ENCODE peak calls at places on chromosomes 16 and 17, in five cellular contexts. One of them, this sample, is unnamed.

GRCh38 chr16:46857261-46857962 is 26.4 kb upstream of the C16orf87 start:
- DNase-seq in activated CD4-positive, alpha-beta T cell treated with anti-CD3 and anti-CD28 coated beads, Interleukin-2, amount 10 ng/mL, durations not matched to agents 7 days and 5 days: peak; percentile 13
- DNase-seq in stimulated activated naive B cell treated with anti-CD40 and anti-IgM and Interleukin-4, amounts not matched to agents 10 μg/mL and 1 μg/mL and 100 μg/mL, for 72 hours: no peak
- DNase-seq in T-helper 1 cell: no peak
- DNase-seq in Peyer's patch: no peak
- DNase-seq in this sample: no peak

GRCh38 chr17:50172130-50172529 is 6.3 kb downstream of the SGCA start:
- DNase-seq in activated CD4-positive, alpha-beta T cell treated with anti-CD3 and anti-CD28 coated beads, Interleukin-2, amount 10 ng/mL, durations not matched to agents 7 days and 5 days: no peak
- DNase-seq in stimulated activated naive B cell treated with anti-CD40 and anti-IgM and Interleukin-4, amounts not matched to agents 10 μg/mL and 1 μg/mL and 100 μg/mL, for 72 hours: no peak
- DNase-seq in Peyer's patch: no peak
- DNase-seq in T-helper 1 cell: no peak
- DNase-seq in this sample: no peak

GRCh38 chr17:72987166-72987565 is 105.3 kb downstream of the SLC39A11 start:
- DNase-seq in Peyer's patch: no peak
- DNase-seq in T-helper 1 cell: no peak
- DNase-seq in stimulated activated naive B cell treated with anti-CD40 and anti-IgM and Interleukin-4, amounts not matched to agents 10 μg/mL and 1 μg/mL and 100 μg/mL, for 72 hours: no peak
- DNase-seq in activated CD4-positive, alpha-beta T cell treated with anti-CD3 and anti-CD28 coated beads, Interleukin-2, amount 10 ng/mL, durations not matched to agents 7 days and 5 days: no peak
- DNase-seq in this sample: no peak

GRCh38 chr17:78269893-78270490 is 38.6 kb downstream of the TMEM235 start:
- DNase-seq in T-helper 1 cell: no peak
- DNase-seq in Peyer's patch: peak; percentile 37
- DNase-seq in activated CD4-positive, alpha-beta T cell treated with anti-CD3 and anti-CD28 coated beads, Interleukin-2, amount 10 ng/mL, durations not matched to agents 7 days and 5 days: no peak
- DNase-seq in stimulated activated naive B cell treated with anti-CD40 and anti-IgM and Interleukin-4, amounts not matched to agents 10 μg/mL and 1 μg/mL and 100 μg/mL, for 72 hours: no peak
- DNase-seq in this sample: no peak

GRCh38 chr17:70072900-70073299 is 2.1 kb upstream of the KCNJ16 start:
- DNase-seq in T-helper 1 cell: no peak
- DNase-seq in Peyer's patch: no peak
- DNase-seq in stimulated activated naive B cell treated with anti-CD40 and anti-IgM and Interleukin-4, amounts not matched to agents 10 μg/mL and 1 μg/mL and 100 μg/mL, for 72 hours: no peak
- DNase-seq in activated CD4-positive, alpha-beta T cell treated with anti-CD3 and anti-CD28 coated beads, Interleukin-2, amount 10 ng/mL, durations not matched to agents 7 days and 5 days: no peak
- DNase-seq in this sample: no peak

GRCh38 chr16:15739940-15740339 is 89.9 kb downstream of the NDE1 start:
- DNase-seq in T-helper 1 cell: no peak
- DNase-seq in Peyer's patch: no peak
- DNase-seq in activated CD4-positive, alpha-beta T cell treated with anti-CD3 and anti-CD28 coated beads, Interleukin-2, amount 10 ng/mL, durations not matched to agents 7 days and 5 days: no peak
- DNase-seq in stimulated activated naive B cell treated with anti-CD40 and anti-IgM and Interleukin-4, amounts not matched to agents 10 μg/mL and 1 μg/mL and 100 μg/mL, for 72 hours: no peak
- DNase-seq in this sample: no peak

GRCh38 chr16:86222541-86222940 is 287.8 kb upstream of the FOXF1 start:
- DNase-seq in activated CD4-positive, alpha-beta T cell treated with anti-CD3 and anti-CD28 coated beads, Interleukin-2, amount 10 ng/mL, durations not matched to agents 7 days and 5 days: no peak
- DNase-seq in T-helper 1 cell: no peak
- DNase-seq in Peyer's patch: peak; percentile 41
- DNase-seq in stimulated activated naive B cell treated with anti-CD40 and anti-IgM and Interleukin-4, amounts not matched to agents 10 μg/mL and 1 μg/mL and 100 μg/mL, for 72 hours: no peak
- DNase-seq in this sample: no peak

GRCh38 chr17:27247071-27247957 is 46.6 kb upstream of the WSB1 start:
- DNase-seq in stimulated activated naive B cell treated with anti-CD40 and anti-IgM and Interleukin-4, amounts not matched to agents 10 μg/mL and 1 μg/mL and 100 μg/mL, for 72 hours: no peak
- DNase-seq in T-helper 1 cell: no peak
- DNase-seq in Peyer's patch: peak; percentile 57
- DNase-seq in activated CD4-positive, alpha-beta T cell treated with anti-CD3 and anti-CD28 coated beads, Interleukin-2, amount 10 ng/mL, durations not matched to agents 7 days and 5 days: no peak
- DNase-seq in this sample: no peak

GRCh38 chr16:78773316-78773715 is 673.9 kb downstream of the WWOX start:
- DNase-seq in stimulated activated naive B cell treated with anti-CD40 and anti-IgM and Interleukin-4, amounts not matched to agents 10 μg/mL and 1 μg/mL and 100 μg/mL, for 72 hours: no peak
- DNase-seq in T-helper 1 cell: no peak
- DNase-seq in Peyer's patch: no peak
- DNase-seq in activated CD4-positive, alpha-beta T cell treated with anti-CD3 and anti-CD28 coated beads, Interleukin-2, amount 10 ng/mL, durations not matched to agents 7 days and 5 days: no peak
- DNase-seq in this sample: no peak

GRCh38 chr17:58311429-58311894 is 17.1 kb downstream of the TSPOAP1 start:
- DNase-seq in Peyer's patch: no peak
- DNase-seq in T-helper 1 cell: no peak
- DNase-seq in stimulated activated naive B cell treated with anti-CD40 and anti-IgM and Interleukin-4, amounts not matched to agents 10 μg/mL and 1 μg/mL and 100 μg/mL, for 72 hours: no peak
- DNase-seq in activated CD4-positive, alpha-beta T cell treated with anti-CD3 and anti-CD28 coated beads, Interleukin-2, amount 10 ng/mL, durations not matched to agents 7 days and 5 days: no peak
- DNase-seq in this sample: no peak

GRCh38 chr17:80030730-80031410 is 4.8 kb downstream of the TBC1D16 start:
- DNase-seq in activated CD4-positive, alpha-beta T cell treated with anti-CD3 and anti-CD28 coated beads, Interleukin-2, amount 10 ng/mL, durations not matched to agents 7 days and 5 days: no peak
- DNase-seq in stimulated activated naive B cell treated with anti-CD40 and anti-IgM and Interleukin-4, amounts not matched to agents 10 μg/mL and 1 μg/mL and 100 μg/mL, for 72 hours: no peak
- DNase-seq in T-helper 1 cell: no peak
- DNase-seq in Peyer's patch: peak; percentile 67
- DNase-seq in this sample: no peak

GRCh38 chr16:35908942-35909341 is 2449.5 kb downstream of the TP53TG3F start:
- DNase-seq in Peyer's patch: no peak
- DNase-seq in stimulated activated naive B cell treated with anti-CD40 and anti-IgM and Interleukin-4, amounts not matched to agents 10 μg/mL and 1 μg/mL and 100 μg/mL, for 72 hours: no peak
- DNase-seq in activated CD4-positive, alpha-beta T cell treated with anti-CD3 and anti-CD28 coated beads, Interleukin-2, amount 10 ng/mL, durations not matched to agents 7 days and 5 days: no peak
- DNase-seq in T-helper 1 cell: no peak
- DNase-seq in this sample: no peak

GRCh38 chr17:36668824-36669223 is 67.4 kb downstream of the MRM1 start:
- DNase-seq in Peyer's patch: no peak
- DNase-seq in stimulated activated naive B cell treated with anti-CD40 and anti-IgM and Interleukin-4, amounts not matched to agents 10 μg/mL and 1 μg/mL and 100 μg/mL, for 72 hours: no peak
- DNase-seq in activated CD4-positive, alpha-beta T cell treated with anti-CD3 and anti-CD28 coated beads, Interleukin-2, amount 10 ng/mL, durations not matched to agents 7 days and 5 days: no peak
- DNase-seq in T-helper 1 cell: no peak
- DNase-seq in this sample: no peak

GRCh38 chr16:49019081-49019633 is 262.5 kb downstream of the CBLN1 start:
- DNase-seq in stimulated activated naive B cell treated with anti-CD40 and anti-IgM and Interleukin-4, amounts not matched to agents 10 μg/mL and 1 μg/mL and 100 μg/mL, for 72 hours: no peak
- DNase-seq in activated CD4-positive, alpha-beta T cell treated with anti-CD3 and anti-CD28 coated beads, Interleukin-2, amount 10 ng/mL, durations not matched to agents 7 days and 5 days: no peak
- DNase-seq in Peyer's patch: no peak
- DNase-seq in T-helper 1 cell: no peak
- DNase-seq in this sample: no peak

GRCh38 chr17:40779181-40779909 is 3.0 kb downstream of the KRT27 start:
- DNase-seq in activated CD4-positive, alpha-beta T cell treated with anti-CD3 and anti-CD28 coated beads, Interleukin-2, amount 10 ng/mL, durations not matched to agents 7 days and 5 days: peak; percentile 28
- DNase-seq in Peyer's patch: no peak
- DNase-seq in T-helper 1 cell: no peak
- DNase-seq in stimulated activated naive B cell treated with anti-CD40 and anti-IgM and Interleukin-4, amounts not matched to agents 10 μg/mL and 1 μg/mL and 100 μg/mL, for 72 hours: no peak
- DNase-seq in this sample: peak; percentile 3

GRCh38 chr17:16100737-16101400 is 101.2 kb downstream of the TTC19 start:
- DNase-seq in Peyer's patch: no peak
- DNase-seq in T-helper 1 cell: no peak
- DNase-seq in stimulated activated naive B cell treated with anti-CD40 and anti-IgM and Interleukin-4, amounts not matched to agents 10 μg/mL and 1 μg/mL and 100 μg/mL, for 72 hours: no peak
- DNase-seq in activated CD4-positive, alpha-beta T cell treated with anti-CD3 and anti-CD28 coated beads, Interleukin-2, amount 10 ng/mL, durations not matched to agents 7 days and 5 days: no peak
- DNase-seq in this sample: no peak

GRCh38 chr16:69100046-69100765 is 5.2 kb upstream of the HAS3 start:
- DNase-seq in stimulated activated naive B cell treated with anti-CD40 and anti-IgM and Interleukin-4, amounts not matched to agents 10 μg/mL and 1 μg/mL and 100 μg/mL, for 72 hours: no peak
- DNase-seq in Peyer's patch: no peak
- DNase-seq in activated CD4-positive, alpha-beta T cell treated with anti-CD3 and anti-CD28 coated beads, Interleukin-2, amount 10 ng/mL, durations not matched to agents 7 days and 5 days: no peak
- DNase-seq in T-helper 1 cell: no peak
- DNase-seq in this sample: no peak

GRCh38 chr16:13148836-13149235 is 247.4 kb downstream of the SHISA9 start:
- DNase-seq in stimulated activated naive B cell treated with anti-CD40 and anti-IgM and Interleukin-4, amounts not matched to agents 10 μg/mL and 1 μg/mL and 100 μg/mL, for 72 hours: no peak
- DNase-seq in T-helper 1 cell: no peak
- DNase-seq in activated CD4-positive, alpha-beta T cell treated with anti-CD3 and anti-CD28 coated beads, Interleukin-2, amount 10 ng/mL, durations not matched to agents 7 days and 5 days: no peak
- DNase-seq in Peyer's patch: no peak
- DNase-seq in this sample: no peak

GRCh38 chr17:82184761-82185160 is 27.9 kb downstream of the CCDC57 start:
- DNase-seq in stimulated activated naive B cell treated with anti-CD40 and anti-IgM and Interleukin-4, amounts not matched to agents 10 μg/mL and 1 μg/mL and 100 μg/mL, for 72 hours: no peak
- DNase-seq in activated CD4-positive, alpha-beta T cell treated with anti-CD3 and anti-CD28 coated beads, Interleukin-2, amount 10 ng/mL, durations not matched to agents 7 days and 5 days: no peak
- DNase-seq in T-helper 1 cell: no peak
- DNase-seq in Peyer's patch: no peak
- DNase-seq in this sample: no peak

GRCh38 chr17:77535435-77535834 is 394.7 kb downstream of the SEC14L1 start:
- DNase-seq in T-helper 1 cell: no peak
- DNase-seq in stimulated activated naive B cell treated with anti-CD40 and anti-IgM and Interleukin-4, amounts not matched to agents 10 μg/mL and 1 μg/mL and 100 μg/mL, for 72 hours: no peak
- DNase-seq in activated CD4-positive, alpha-beta T cell treated with anti-CD3 and anti-CD28 coated beads, Interleukin-2, amount 10 ng/mL, durations not matched to agents 7 days and 5 days: no peak
- DNase-seq in Peyer's patch: no peak
- DNase-seq in this sample: no peak

GRCh38 chr17:65544658-65545057 is 16.8 kb downstream of the AXIN2 start:
- DNase-seq in stimulated activated naive B cell treated with anti-CD40 and anti-IgM and Interleukin-4, amounts not matched to agents 10 μg/mL and 1 μg/mL and 100 μg/mL, for 72 hours: no peak
- DNase-seq in Peyer's patch: peak; percentile 32
- DNase-seq in activated CD4-positive, alpha-beta T cell treated with anti-CD3 and anti-CD28 coated beads, Interleukin-2, amount 10 ng/mL, durations not matched to agents 7 days and 5 days: no peak
- DNase-seq in T-helper 1 cell: no peak
- DNase-seq in this sample: no peak

GRCh38 chr16:24936151-24936550 is 79.0 kb downstream of the ARHGAP17 start:
- DNase-seq in T-helper 1 cell: no peak
- DNase-seq in Peyer's patch: no peak
- DNase-seq in stimulated activated naive B cell treated with anti-CD40 and anti-IgM and Interleukin-4, amounts not matched to agents 10 μg/mL and 1 μg/mL and 100 μg/mL, for 72 hours: no peak
- DNase-seq in activated CD4-positive, alpha-beta T cell treated with anti-CD3 and anti-CD28 coated beads, Interleukin-2, amount 10 ng/mL, durations not matched to agents 7 days and 5 days: no peak
- DNase-seq in this sample: no peak

GRCh38 chr16:68244903-68245853 is at the start of gene PLA2G15:
- DNase-seq in activated CD4-positive, alpha-beta T cell treated with anti-CD3 and anti-CD28 coated beads, Interleukin-2, amount 10 ng/mL, durations not matched to agents 7 days and 5 days: peak; percentile 95
- DNase-seq in T-helper 1 cell: peak; percentile 92
- DNase-seq in Peyer's patch: peak; percentile 98
- DNase-seq in stimulated activated naive B cell treated with anti-CD40 and anti-IgM and Interleukin-4, amounts not matched to agents 10 μg/mL and 1 μg/mL and 100 μg/mL, for 72 hours: peak; percentile 91
- DNase-seq in this sample: peak; percentile 94

GRCh38 chr16:83508295-83508694 is 299.5 kb upstream of the HSBP1 start:
- DNase-seq in stimulated activated naive B cell treated with anti-CD40 and anti-IgM and Interleukin-4, amounts not matched to agents 10 μg/mL and 1 μg/mL and 100 μg/mL, for 72 hours: no peak
- DNase-seq in Peyer's patch: no peak
- DNase-seq in T-helper 1 cell: no peak
- DNase-seq in activated CD4-positive, alpha-beta T cell treated with anti-CD3 and anti-CD28 coated beads, Interleukin-2, amount 10 ng/mL, durations not matched to agents 7 days and 5 days: no peak
- DNase-seq in this sample: no peak

This sample was measured in effector CD4-positive, alpha-beta T cell.